ENCODE peak calls at places on chromosome 5, in eight cellular contexts. One of them, this sample, is unnamed.
A peak's percentile ranks its signal among the peaks of the same experiment; 100 is the strongest.

GRCh38 chr5:149265559-149265958 is 6.1 kb upstream of the AFAP1L1 start:
- DNase-seq in PC-3: peak; percentile 75
- DNase-seq in HCT116: no peak
- DNase-seq in fibroblast of lung: peak; percentile 49
- DNase-seq in H1: no peak
- DNase-seq in K562: peak; percentile 11
- DNase-seq in IMR-90: peak; percentile 72
- DNase-seq in colonic mucosa: no peak
- DNase-seq in this sample: no peak

GRCh38 chr5:90308787-90309585 is 100.6 kb downstream of the CETN3 start:
- DNase-seq in PC-3: peak; percentile 69
- DNase-seq in HCT116: no peak
- DNase-seq in fibroblast of lung: peak; percentile 49
- DNase-seq in H1: no peak
- DNase-seq in K562: no peak
- DNase-seq in IMR-90: no peak
- DNase-seq in colonic mucosa: no peak
- DNase-seq in this sample: no peak

GRCh38 chr5:18987101-18987500 is 1000.9 kb downstream of the CDH18 start:
- DNase-seq in PC-3: no peak
- DNase-seq in HCT116: no peak
- DNase-seq in fibroblast of lung: no peak
- DNase-seq in H1: no peak
- DNase-seq in K562: no peak
- DNase-seq in IMR-90: no peak
- DNase-seq in colonic mucosa: no peak
- DNase-seq in this sample: no peak

GRCh38 chr5:3226171-3226570 is 369.5 kb upstream of the IRX1 start:
- DNase-seq in PC-3: no peak
- DNase-seq in HCT116: no peak
- DNase-seq in fibroblast of lung: no peak
- DNase-seq in H1: no peak
- DNase-seq in K562: no peak
- DNase-seq in IMR-90: no peak
- DNase-seq in colonic mucosa: no peak
- DNase-seq in this sample: no peak

GRCh38 chr5:169126376-169127043 is 174.4 kb downstream of the SLIT3 start:
- DNase-seq in PC-3: no peak
- DNase-seq in HCT116: no peak
- DNase-seq in fibroblast of lung: peak; percentile 62
- DNase-seq in H1: no peak
- DNase-seq in K562: no peak
- DNase-seq in IMR-90: no peak
- DNase-seq in colonic mucosa: no peak
- DNase-seq in this sample: no peak

GRCh38 chr5:137751869-137752491 is 2.2 kb downstream of the HNRNPA0 start:
- DNase-seq in PC-3: peak; percentile 68
- DNase-seq in HCT116: peak; percentile 64
- DNase-seq in fibroblast of lung: peak; percentile 68
- DNase-seq in H1: no peak
- DNase-seq in K562: peak; percentile 66
- DNase-seq in IMR-90: peak; percentile 80
- DNase-seq in colonic mucosa: peak; percentile 44
- DNase-seq in this sample: no peak

GRCh38 chr5:167720201-167720600 is 571.2 kb upstream of the WWC1 start:
- DNase-seq in PC-3: no peak
- DNase-seq in HCT116: no peak
- DNase-seq in fibroblast of lung: peak; percentile 34
- DNase-seq in H1: no peak
- DNase-seq in K562: no peak
- DNase-seq in IMR-90: peak; percentile 35
- DNase-seq in colonic mucosa: no peak
- DNase-seq in this sample: no peak

GRCh38 chr5:14061106-14061505 is 82.0 kb upstream of the TRIO start:
- DNase-seq in PC-3: no peak
- DNase-seq in HCT116: no peak
- DNase-seq in fibroblast of lung: no peak
- DNase-seq in H1: no peak
- DNase-seq in K562: peak; percentile 4
- DNase-seq in IMR-90: no peak
- DNase-seq in colonic mucosa: no peak
- DNase-seq in this sample: no peak

GRCh38 chr5:178468196-178468685 is 122.0 kb downstream of the COL23A1 start:
- DNase-seq in PC-3: no peak
- DNase-seq in HCT116: no peak
- DNase-seq in fibroblast of lung: no peak
- DNase-seq in H1: no peak
- DNase-seq in K562: no peak
- DNase-seq in IMR-90: no peak
- DNase-seq in colonic mucosa: no peak
- DNase-seq in this sample: no peak

GRCh38 chr5:179232091-179232490 is 113.2 kb downstream of the ADAMTS2 start:
- DNase-seq in PC-3: no peak
- DNase-seq in HCT116: no peak
- DNase-seq in fibroblast of lung: no peak
- DNase-seq in H1: no peak
- DNase-seq in K562: no peak
- DNase-seq in IMR-90: no peak
- DNase-seq in colonic mucosa: no peak
- DNase-seq in this sample: no peak

GRCh38 chr5:98109561-98110006 is 663.9 kb upstream of the RGMB start:
- DNase-seq in PC-3: peak; percentile 93
- DNase-seq in HCT116: no peak
- DNase-seq in fibroblast of lung: peak; percentile 95
- DNase-seq in H1: no peak
- DNase-seq in K562: no peak
- DNase-seq in IMR-90: peak; percentile 92
- DNase-seq in colonic mucosa: no peak
- DNase-seq in this sample: no peak

GRCh38 chr5:28370896-28371295 is 1332.5 kb upstream of the CDH9 start:
- DNase-seq in PC-3: no peak
- DNase-seq in HCT116: no peak
- DNase-seq in fibroblast of lung: no peak
- DNase-seq in H1: no peak
- DNase-seq in K562: no peak
- DNase-seq in IMR-90: no peak
- DNase-seq in colonic mucosa: no peak
- DNase-seq in this sample: no peak

GRCh38 chr5:128216860-128217531 is 133.4 kb downstream of the SLC12A2 start:
- DNase-seq in PC-3: peak; percentile 70
- DNase-seq in HCT116: no peak
- DNase-seq in fibroblast of lung: peak; percentile 95
- DNase-seq in H1: no peak
- DNase-seq in K562: no peak
- DNase-seq in IMR-90: peak; percentile 70
- DNase-seq in colonic mucosa: no peak
- DNase-seq in this sample: peak; percentile 50

GRCh38 chr5:96645096-96645495 is 17.1 kb upstream of the CAST start:
- DNase-seq in PC-3: no peak
- DNase-seq in HCT116: no peak
- DNase-seq in fibroblast of lung: no peak
- DNase-seq in H1: no peak
- DNase-seq in K562: no peak
- DNase-seq in IMR-90: no peak
- DNase-seq in colonic mucosa: no peak
- DNase-seq in this sample: no peak

DNA sequence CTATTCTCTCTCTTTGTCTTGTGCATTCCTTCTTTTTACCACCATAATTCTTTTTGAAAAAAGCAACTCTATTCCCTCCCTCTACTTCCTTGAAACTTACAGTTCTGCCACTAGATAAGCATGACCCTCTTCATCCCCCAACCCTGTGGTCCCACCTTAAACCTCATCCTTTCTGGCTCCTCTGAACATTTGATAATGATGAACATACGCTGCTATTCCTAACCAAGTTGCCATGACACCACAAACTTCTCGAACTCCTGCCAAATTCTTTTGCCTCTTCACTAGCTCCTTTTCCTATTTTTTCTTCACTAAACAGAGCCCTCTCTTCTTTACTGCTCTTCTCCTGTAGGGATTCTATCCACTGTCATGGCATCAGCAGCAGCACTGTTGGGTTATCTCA is 57.1 kb downstream of the MOCS2 start:
- DNase-seq in PC-3: no peak
- DNase-seq in HCT116: no peak
- DNase-seq in fibroblast of lung: peak; percentile 39
- DNase-seq in H1: no peak
- DNase-seq in K562: no peak
- DNase-seq in IMR-90: no peak
- DNase-seq in colonic mucosa: no peak
- DNase-seq in this sample: no peak
- H3K9ac ChIP-seq in PC-3: no peak overlapping the region
- H3K9ac ChIP-seq in HCT116: no peak overlapping the region
- H3K9ac ChIP-seq in fibroblast of lung: no peak overlapping the region
- H3K9ac ChIP-seq in H1: no peak overlapping the region
- H3K9ac ChIP-seq in K562: no peak overlapping the region
- H3K9ac ChIP-seq in IMR-90: no peak overlapping the region
- H3K9ac ChIP-seq in colonic mucosa: no peak overlapping the region
- H3K9ac ChIP-seq in this sample: no peak overlapping the region

DNA sequence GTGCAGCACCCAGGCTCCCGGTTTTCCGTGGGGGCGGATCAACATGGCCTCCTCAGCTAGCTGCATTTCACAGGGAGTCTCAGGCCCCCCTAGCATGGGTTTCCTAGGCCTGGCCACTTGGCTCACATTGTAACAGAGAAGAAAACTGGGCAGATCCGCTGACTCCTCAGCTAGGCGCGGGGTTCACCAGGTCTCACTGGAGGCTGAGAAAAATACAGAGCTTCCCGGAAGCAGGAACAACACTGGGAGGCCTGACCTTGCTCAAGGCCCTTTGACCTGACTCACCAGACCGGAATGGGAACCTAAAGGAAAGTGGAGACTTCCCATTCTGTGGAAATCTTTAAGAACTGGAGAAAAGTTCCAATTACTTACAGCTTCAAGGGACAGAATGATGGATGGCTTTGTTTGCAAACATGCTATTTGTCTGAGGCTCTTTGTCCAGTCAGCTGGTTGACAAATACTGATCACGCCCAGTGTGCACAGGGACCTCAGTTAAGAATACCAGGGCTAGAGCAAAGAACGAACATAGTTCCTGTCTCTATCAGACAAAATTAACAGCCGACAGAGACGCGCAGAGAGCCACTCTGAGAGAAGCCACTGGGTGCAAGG is 88.7 kb upstream of the LRRTM2 start:
- DNase-seq in PC-3: no peak
- DNase-seq in HCT116: no peak
- DNase-seq in fibroblast of lung: no peak
- DNase-seq in H1: no peak
- DNase-seq in K562: no peak
- DNase-seq in IMR-90: no peak
- DNase-seq in colonic mucosa: no peak
- DNase-seq in this sample: no peak
- H3K9ac ChIP-seq in PC-3: no peak overlapping the region
- H3K9ac ChIP-seq in HCT116: no peak overlapping the region
- H3K9ac ChIP-seq in fibroblast of lung: no peak overlapping the region
- H3K9ac ChIP-seq in H1: no peak overlapping the region
- H3K9ac ChIP-seq in K562: no peak overlapping the region
- H3K9ac ChIP-seq in IMR-90: no peak overlapping the region
- H3K9ac ChIP-seq in colonic mucosa: no peak overlapping the region
- H3K9ac ChIP-seq in this sample: no peak overlapping the region

DNA sequence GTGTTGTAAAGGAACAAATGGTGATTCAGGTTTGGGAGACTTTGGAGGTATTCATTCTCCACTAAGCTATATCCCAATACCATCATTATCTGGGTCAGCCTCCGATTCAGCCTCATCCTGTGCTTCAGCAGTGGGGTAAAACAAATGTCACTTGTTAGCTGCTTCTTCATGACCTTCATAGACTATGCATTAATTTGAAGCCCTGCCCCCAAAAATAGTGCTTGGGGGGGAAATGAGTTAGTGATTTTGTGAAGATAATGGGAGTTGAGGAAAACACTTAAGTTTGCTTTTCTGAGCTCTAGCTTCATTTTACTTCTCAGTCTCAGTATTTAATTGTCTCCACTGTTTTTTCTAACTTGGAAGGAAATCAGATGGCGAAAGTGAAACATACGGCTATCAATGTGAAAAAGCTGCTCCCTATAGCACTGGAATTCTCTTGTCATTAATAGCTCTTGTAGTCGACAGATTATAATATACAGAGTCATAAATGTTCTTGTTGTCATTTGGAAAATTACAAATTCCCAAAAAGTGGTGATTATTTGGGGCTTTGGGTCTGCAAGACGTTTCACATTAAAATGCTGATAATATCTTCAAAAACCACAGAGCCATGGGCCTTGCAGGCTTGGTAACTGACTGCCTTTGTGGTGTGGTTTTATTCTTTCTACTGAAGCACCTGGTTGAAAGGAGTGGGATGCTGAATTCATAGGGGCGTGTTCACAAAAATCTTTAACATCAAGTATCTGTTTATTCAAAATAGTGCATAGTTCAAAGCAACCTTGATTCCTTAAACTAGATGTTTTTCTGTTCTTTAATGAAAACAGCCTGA is 40.0 kb downstream of the PIK3R1 start:
- DNase-seq in PC-3: no peak
- DNase-seq in HCT116: no peak
- DNase-seq in fibroblast of lung: no peak
- DNase-seq in H1: no peak
- DNase-seq in K562: no peak
- DNase-seq in IMR-90: no peak
- DNase-seq in colonic mucosa: no peak
- DNase-seq in this sample: no peak
- H3K9ac ChIP-seq in PC-3: no peak overlapping the region
- H3K9ac ChIP-seq in HCT116: no peak overlapping the region
- H3K9ac ChIP-seq in fibroblast of lung: no peak overlapping the region
- H3K9ac ChIP-seq in H1: no peak overlapping the region
- H3K9ac ChIP-seq in K562: no peak overlapping the region
- H3K9ac ChIP-seq in IMR-90: no peak overlapping the region
- H3K9ac ChIP-seq in colonic mucosa: no peak overlapping the region
- H3K9ac ChIP-seq in this sample: no peak overlapping the region

GRCh38 chr5:158020555-158021418 is 161.8 kb upstream of the CLINT1 start:
- DNase-seq in PC-3: no peak
- DNase-seq in HCT116: no peak
- DNase-seq in fibroblast of lung: no peak
- DNase-seq in H1: no peak
- DNase-seq in K562: no peak
- DNase-seq in IMR-90: no peak
- DNase-seq in colonic mucosa: no peak
- DNase-seq in this sample: no peak
- H3K9ac ChIP-seq in PC-3: no peak overlapping the region
- H3K9ac ChIP-seq in HCT116: no peak overlapping the region
- H3K9ac ChIP-seq in fibroblast of lung: no peak overlapping the region
- H3K9ac ChIP-seq in H1: no peak overlapping the region
- H3K9ac ChIP-seq in K562: no peak overlapping the region
- H3K9ac ChIP-seq in IMR-90: no peak overlapping the region
- H3K9ac ChIP-seq in colonic mucosa: no peak overlapping the region
- H3K9ac ChIP-seq in this sample: no peak overlapping the region

This sample was measured in keratinocyte.